ENCODE peak calls at places on chromosomes 16 and 17, in nine cellular contexts. O is fibroblast of pulmonary artery; P is A549; I is germinal center; X is amniotic stem cell; Q is activated CD8-positive, alpha-beta memory T cell treated with anti-CD3 and anti-CD28 coated beads for 1 hour; E is MCF 10A; K is activated CD8-positive, alpha-beta T cell treated with anti-CD3 and anti-CD28 coated beads for 36 hours; H is cardiac muscle cell. S is an unnamed sample.

GRCh38 chr16:9869776-9870175 is 312.5 kb downstream of the GRIN2A start:
- DNase-seq in O (no peak), P (no peak), I (no peak), X (no peak), Q (no peak), E (no peak), K (no peak), H (no peak), S (no peak)

GRCh38 chr17:77148109-77148958 is 7.6 kb downstream of the SEC14L1 start:
- DNase-seq in O (no peak), P (no peak), I (no peak), X (no peak), Q (no peak), E (no peak), K (no peak), H (peak; percentile 18), S (no peak)

GRCh38 chr17:82740906-82741759 is 5.7 kb downstream of the FN3K start:
- DNase-seq in O (no peak), P (no peak), I (no peak), X (no peak), Q (no peak), E (peak; percentile 30), K (no peak), H (no peak), S (no peak)

GRCh38 chr17:17114592-17115225 is 72.5 kb downstream of the MPRIP start:
- DNase-seq in O (no peak), P (no peak), I (no peak), X (no peak), Q (no peak), E (no peak), K (peak; percentile 76), H (no peak), S (no peak)

GRCh38 chr16:89198417-89199240 is 1.7 kb downstream of the SLC22A31 start:
- DNase-seq in O (no peak), P (no peak), I (no peak), X (no peak), Q (no peak), E (no peak), K (no peak), H (no peak), S (no peak)

GRCh38 chr16:1788708-1789100 is 4.8 kb downstream of the IGFALS start:
- DNase-seq in O (no peak), P (no peak), I (no peak), X (no peak), Q (no peak), E (no peak), K (no peak), H (no peak), S (no peak)

GRCh38 chr16:85800321-85800669 is 800 bp downstream of the COX4I1 start:
- DNase-seq in O (peak; percentile 6), P (no peak), I (no peak), X (no peak), Q (no peak), E (no peak), K (peak; percentile 51), H (peak; percentile 15), S (no peak)

GRCh38 chr17:1787301-1787902 is 25.5 kb downstream of the SERPINF1 start:
- DNase-seq in O (peak; percentile 90), P (peak; percentile 99), I (no peak), X (peak; percentile 88), Q (no peak), E (peak; percentile 88), K (no peak), H (no peak), S (no peak)

GRCh38 chr17:76537288-76537577 is 276 bp downstream of the CYGB start:
- DNase-seq in O (peak; percentile 60), P (no peak), I (no peak), X (no peak), Q (no peak), E (no peak), K (no peak), H (peak; percentile 68), S (no peak)

GRCh38 chr17:8300226-8300625 is 5.0 kb upstream of the SLC25A35 start:
- DNase-seq in O (no peak), P (no peak), I (no peak), X (no peak), Q (no peak), E (no peak), K (no peak), H (no peak), S (no peak)

GRCh38 chr17:49520386-49521087 is 25.4 kb downstream of the NGFR start:
- DNase-seq in O (no peak), P (no peak), I (no peak), X (no peak), Q (no peak), E (no peak), K (no peak), H (no peak), S (peak; percentile 70)

GRCh38 chr16:54862529-54862928 is 68.1 kb upstream of the IRX5 start:
- DNase-seq in O (no peak), P (no peak), I (no peak), X (no peak), Q (no peak), E (no peak), K (no peak), H (peak; percentile 4), S (no peak)

GRCh38 chr17:65930140-65930715 is 261.7 kb downstream of the CEP112 start:
- DNase-seq in O (no peak), P (no peak), I (no peak), X (no peak), Q (no peak), E (no peak), K (no peak), H (no peak), S (no peak)

GRCh38 chr16:76487411-76488064 is 210.3 kb downstream of the CNTNAP4 start:
- DNase-seq in O (no peak), P (no peak), I (no peak), X (no peak), Q (no peak), E (no peak), K (no peak), H (no peak), S (no peak)

S was measured in lower leg skin.